ENCODE peak calls at places on chromosomes 5 and 9, in six cellular contexts. I is HCT116, M is GM23248, X is PC-3, S is neural progenitor cell, H is SK-N-SH. G is an unnamed sample.

GRCh38 chr9:110555551-110555950 is 24.0 kb downstream of the SVEP1 start:
- DNase-seq in I (no peak), M (peak), X (no peak), S (no peak), H (no peak), G (no peak)

GRCh38 chr9:125521462-125522327 is 185.3 kb downstream of the MAPKAP1 start:
- DNase-seq in I (peak), M (peak), X (peak), S (no peak), H (no peak), G (peak)

GRCh38 chr9:114850871-114851270 is 45.0 kb upstream of the TNFSF15 start:
- DNase-seq in I (no peak), M (peak), X (peak), S (no peak), H (no peak), G (no peak)

GRCh38 chr9:126620478-126620877 is 6.8 kb downstream of the LMX1B start:
- DNase-seq in I (no peak), M (no peak), X (no peak), S (no peak), H (no peak), G (no peak)

GRCh38 chr5:120464627-120465280 is 654 bp downstream of the PRR16 start:
- DNase-seq in I (no peak), M (peak), X (peak), S (peak), H (peak), G (no peak)

GRCh38 chr5:19401032-19401431 is 587.0 kb downstream of the CDH18 start:
- DNase-seq in I (no peak), M (no peak), X (no peak), S (no peak), H (no peak), G (no peak)

GRCh38 chr9:136093995-136094881 is 851 bp downstream of the NACC2 start:
- DNase-seq in I (peak), M (peak), X (peak), S (peak), H (peak), G (no peak)

GRCh38 chr9:38249587-38250210 is 142.8 kb upstream of the ALDH1B1 start:
- DNase-seq in I (no peak), M (no peak), X (no peak), S (no peak), H (no peak), G (no peak)

GRCh38 chr5:9479981-9480380 is 65.9 kb downstream of the SEMA5A start:
- DNase-seq in I (no peak), M (peak), X (no peak), S (no peak), H (no peak), G (no peak)

GRCh38 chr5:32506809-32507208 is 62.3 kb upstream of the ZFR start:
- DNase-seq in I (no peak), M (peak), X (peak), S (no peak), H (no peak), G (no peak)

GRCh38 chr9:124121725-124122124 is 110.2 kb downstream of the LHX2 start:
- DNase-seq in I (no peak), M (no peak), X (no peak), S (no peak), H (no peak), G (no peak)

GRCh38 chr9:128007566-128008138 is 26.9 kb upstream of the EEIG1 start:
- DNase-seq in I (peak), M (peak), X (peak), S (no peak), H (peak), G (peak)

GRCh38 chr5:55308254-55308836 is 556 bp downstream of the MTREX start:
- DNase-seq in I (no peak), M (peak), X (no peak), S (no peak), H (peak), G (peak)

GRCh38 chr5:55304584-55304983 is 2.9 kb downstream of the DHX29 start:
- DNase-seq in I (no peak), M (no peak), X (no peak), S (no peak), H (no peak), G (no peak)

GRCh38 chr5:55303238-55303690 is 4.2 kb downstream of the DHX29 start:
- DNase-seq in I (no peak), M (peak), X (peak), S (no peak), H (no peak), G (no peak)

GRCh38 chr5:55307383-55308253 is at the start of the genes DHX29 and MTREX:
- DNase-seq in I (peak), M (peak), X (peak), S (peak), H (peak), G (peak)

GRCh38 chr5:55306641-55307382 is 682 bp downstream of the DHX29 start:
- DNase-seq in I (no peak), M (peak), X (no peak), S (no peak), H (peak), G (no peak)
- TF ChIP-seq EZH2phosphoT487 in I (no peak), M (no peak), X (no peak), S (no peak), H (no peak), G (no peak)

DNA sequence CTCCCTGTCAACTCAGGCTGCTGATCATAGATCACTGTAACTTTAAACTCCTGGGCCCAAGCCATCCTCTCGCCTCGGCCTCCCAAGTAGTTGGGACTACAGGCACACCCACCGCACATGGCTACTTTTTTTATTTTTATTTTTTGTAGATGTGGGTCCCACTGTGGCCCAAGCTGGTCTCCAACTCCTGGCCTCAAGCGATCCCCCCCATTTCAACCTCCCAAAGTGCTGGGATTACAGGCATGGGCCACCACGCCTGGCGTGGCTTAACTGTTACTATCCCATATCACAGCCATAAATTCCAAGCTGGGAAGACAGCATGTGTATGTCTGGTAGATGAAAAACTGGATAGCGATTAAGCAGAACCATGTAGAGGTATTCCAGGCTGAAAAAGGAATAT is 1.0 kb downstream of the HDAC3 start:
- DNase-seq in I (no peak), M (no peak), X (no peak), S (no peak), H (no peak), G (no peak)
- H3K9ac ChIP-seq in I (peak), M (peak), X (peak), S (peak), H (peak), G (peak)

GRCh38 chr5:140262221-140262620 is 40.7 kb downstream of the PFDN1 start:
- DNase-seq in I (no peak), M (no peak), X (no peak), S (no peak), H (no peak), G (no peak)
- TF ChIP-seq EZH2phosphoT487 in I (no peak), M (no peak), X (no peak), S (no peak), H (no peak), G (no peak)

GRCh38 chr5:142725231-142726187 is 39.6 kb upstream of the FGF1 start:
- DNase-seq in I (no peak), M (peak), X (no peak), S (no peak), H (no peak), G (no peak)
- H3K9ac ChIP-seq in I (no peak), M (peak), X (no peak), S (no peak), H (peak), G (no peak)